ENCODE peak calls at places on chromosomes 11 and 22, in five cellular contexts. T, C, P, M and U are unnamed samples.

GRCh38 chr11:35011389-35011788 is 95.0 kb downstream of the PDHX start:
- DNase-seq in C (no peak), T (no peak), P (no peak), M (no peak), U (no peak)

GRCh38 chr22:33472462-33473344 is 414.5 kb upstream of the SYN3 start:
- DNase-seq in P (no peak), M (no peak), T (no peak), C (no peak), U (no peak)

GRCh38 chr11:16606784-16607674 is 131.4 kb upstream of the C11orf58 start:
- DNase-seq in C (peak; percentile 60), M (no peak), T (peak; percentile 71), P (peak; percentile 54), U (peak; percentile 40)

GRCh38 chr11:2186669-2187266 is 15.2 kb upstream of the TH start:
- DNase-seq in M (no peak), C (peak; percentile 79), T (peak; percentile 48), P (no peak), U (no peak)

GRCh38 chr11:28086569-28086968 is 21.4 kb downstream of the KIF18A start:
- DNase-seq in P (no peak), T (no peak), C (no peak), M (no peak), U (no peak)

GRCh38 chr11:122524532-122524882 is 131.0 kb upstream of the UBASH3B start:
- DNase-seq in C (peak; percentile 21), P (no peak), M (no peak), T (no peak), U (no peak)

GRCh38 chr11:60315866-60316265 is 11.2 kb upstream of the MS4A6E start:
- DNase-seq in M (no peak), T (no peak), P (no peak), C (peak; percentile 1), U (no peak)

GRCh38 chr11:117473692-117474091 is 146.0 kb downstream of the CEP164 start:
- DNase-seq in C (no peak), T (no peak), M (no peak), P (no peak), U (no peak)

GRCh38 chr11:57763568-57763967 is 2.0 kb downstream of the CTNND1 start:
- DNase-seq in M (no peak), P (no peak), T (no peak), C (peak; percentile 50), U (no peak)

GRCh38 chr22:32308191-32308590 is 49.5 kb upstream of the RFPL3 start:
- DNase-seq in M (no peak), T (no peak), P (no peak), C (no peak), U (no peak)

GRCh38 chr11:126332221-126332711 is 23.2 kb upstream of the ST3GAL4 start:
- DNase-seq in P (peak; percentile 81), M (no peak), C (no peak), T (no peak), U (no peak)

GRCh38 chr11:47186076-47186936 is at the start of gene PACSIN3:
- DNase-seq in P (peak; percentile 75), M (no peak), C (peak; percentile 73), T (peak; percentile 75), U (peak; percentile 71)

GRCh38 chr11:127993788-127994187 is 593.6 kb downstream of the ETS1 start:
- DNase-seq in C (no peak), P (no peak), M (no peak), T (no peak), U (no peak)

GRCh38 chr11:8357891-8358566 is 94.4 kb upstream of the LMO1 start:
- DNase-seq in T (no peak), C (no peak), P (no peak), M (no peak), U (no peak)

GRCh38 chr11:122162095-122162494 is 46.1 kb upstream of the BLID start:
- DNase-seq in P (no peak), C (no peak), T (no peak), M (no peak), U (no peak)

GRCh38 chr22:44372611-44373010 is 59.9 kb upstream of the SHISAL1 start:
- DNase-seq in C (no peak), M (no peak), T (no peak), P (no peak), U (no peak)

GRCh38 chr22:21713428-21714058 is 22.1 kb downstream of the YPEL1 start:
- DNase-seq in P (no peak), M (no peak), T (no peak), C (no peak), U (no peak)

GRCh38 chr11:122246885-122247284 is 130.9 kb upstream of the BLID start:
- DNase-seq in M (no peak), T (no peak), C (no peak), P (no peak), U (no peak)

GRCh38 chr11:37502202-37502601 is 904.2 kb upstream of the RAG2 start:
- DNase-seq in P (no peak), T (no peak), C (no peak), M (no peak), U (no peak)

DNA sequence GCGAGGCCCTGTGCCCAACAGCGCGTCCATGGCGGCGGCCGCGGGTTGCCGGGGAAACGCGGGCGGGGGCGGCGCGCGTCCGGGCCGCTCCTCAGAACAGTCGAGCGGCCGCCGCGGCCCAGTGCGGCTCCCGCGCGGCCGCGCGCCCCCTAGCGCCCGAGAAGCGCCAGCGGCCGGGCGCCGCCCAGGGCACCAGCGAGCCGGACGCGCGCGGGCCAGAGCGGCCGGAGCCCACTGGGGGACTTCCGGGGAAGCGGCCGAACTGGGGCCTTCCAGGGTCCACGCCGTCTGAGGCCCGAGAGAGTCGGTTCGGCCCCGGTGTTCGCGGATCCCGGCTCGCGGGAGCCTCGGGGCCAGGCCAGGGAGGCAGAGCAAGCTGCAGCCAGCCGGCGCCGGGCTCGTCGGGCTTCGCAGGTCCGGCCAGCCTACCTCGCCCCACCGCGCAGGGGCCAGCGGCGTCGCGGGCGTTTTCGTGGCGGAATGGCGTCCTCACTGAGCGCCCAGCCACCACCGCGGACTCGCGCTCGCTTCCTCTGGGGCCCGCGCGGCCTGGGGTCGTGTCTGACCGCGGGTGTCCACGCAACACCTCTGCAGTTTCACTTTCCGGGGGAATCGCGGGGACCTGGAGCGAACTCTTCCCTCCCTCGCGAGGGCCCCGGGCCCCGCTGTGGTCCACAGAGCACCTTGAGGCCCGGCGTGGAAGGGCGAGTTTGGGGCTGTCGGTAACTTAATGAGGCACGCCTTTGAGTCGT is at the start of gene DENND6B:
- DNase-seq in T (peak; percentile 89), M (peak; percentile 47), P (peak; percentile 88), C (peak; percentile 90), U (peak; percentile 86)
- TF ChIP-seq CTCF in T (no peak), M (peak; percentile 47), P (no peak), C (no peak), U (peak; percentile 9)

GRCh38 chr11:110470716-110471115 is 41.0 kb downstream of the FDX1 start:
- DNase-seq in M (no peak), C (no peak), P (no peak), T (no peak), U (no peak)

GRCh38 chr11:110469101-110469500 is 39.4 kb downstream of the FDX1 start:
- DNase-seq in M (no peak), T (no peak), C (no peak), P (no peak), U (no peak)

GRCh38 chr11:110471315-110471714 is 41.6 kb downstream of the FDX1 start:
- DNase-seq in M (no peak), T (no peak), P (no peak), C (no peak), U (no peak)

GRCh38 chr11:110468095-110468494 is 38.3 kb downstream of the FDX1 start:
- DNase-seq in P (no peak), T (no peak), M (no peak), C (no peak), U (no peak)

GRCh38 chr11:110467556-110467955 is 37.8 kb downstream of the FDX1 start:
- DNase-seq in T (no peak), C (no peak), P (no peak), M (no peak), U (no peak)
- TF ChIP-seq CTCF in T (no peak), C (no peak), P (no peak), M (no peak), U (no peak)

GRCh38 chr22:41245917-41246499 is 5.3 kb upstream of the CHADL start:
- DNase-seq in P (no peak), C (no peak), T (no peak), M (no peak), U (peak; percentile 17)
- TF ChIP-seq CTCF in P (no peak), C (no peak), T (no peak), M (no peak), U (peak; percentile 18)

GRCh38 chr11:65932558-65932919 is 12.7 kb upstream of the TSGA10IP start:
- DNase-seq in C (peak; percentile 36), T (no peak), P (no peak), M (no peak), U (peak; percentile 49)
- TF ChIP-seq CTCF in C (no peak), T (no peak), P (no peak), M (no peak), U (no peak)

GRCh38 chr11:68020575-68020974 is 9.9 kb upstream of the NDUFS8 start:
- DNase-seq in M (no peak), C (peak; percentile 42), P (no peak), T (no peak), U (no peak)
- TF ChIP-seq CTCF in M (no peak), C (peak; percentile 47), P (no peak), T (peak; percentile 29), U (peak; percentile 42)